ENCODE peak calls at places on chromosomes 16 and 17, in seven cellular contexts. B, X, D, T, Q, V and W are unnamed samples.

GRCh38 chr16:81996664-81997529 is 14.4 kb downstream of the SDR42E1 start:
- DNase-seq in X (peak; percentile 49), D (no peak), T (peak; percentile 12), Q (no peak), B (no peak), V (no peak), W (peak; percentile 85)

GRCh38 chr17:30586818-30587595 is 109.8 kb downstream of the GOSR1 start:
- DNase-seq in V (no peak), T (no peak), Q (no peak), X (peak; percentile 21), B (no peak), D (no peak), W (peak; percentile 77)

GRCh38 chr17:66777689-66778225 is 57.2 kb upstream of the CACNG5 start:
- DNase-seq in D (no peak), V (no peak), T (no peak), Q (no peak), B (no peak), X (no peak), W (peak; percentile 43)

GRCh38 chr16:50183316-50183715 is 30.2 kb downstream of the TENT4B start:
- DNase-seq in X (no peak), B (no peak), D (no peak), V (no peak), Q (no peak), T (no peak), W (peak; percentile 36)

GRCh38 chr17:39485555-39485954 is 24.3 kb downstream of the CDK12 start:
- DNase-seq in D (no peak), V (no peak), Q (peak; percentile 13), B (no peak), T (peak; percentile 94), X (peak; percentile 61), W (peak; percentile 92)

GRCh38 chr17:17191346-17191792 is 14.8 kb downstream of the PLD6 start:
- DNase-seq in V (no peak), T (peak; percentile 75), D (no peak), B (no peak), X (no peak), Q (peak; percentile 41), W (peak; percentile 93)

GRCh38 chr16:88777801-88778415 is 7.1 kb downstream of the PIEZO1 start:
- DNase-seq in X (no peak), D (no peak), T (no peak), B (no peak), V (no peak), Q (no peak), W (no peak)

GRCh38 chr17:2792541-2793169 is 3.6 kb upstream of the RAP1GAP2 start:
- DNase-seq in T (no peak), X (no peak), D (no peak), V (no peak), Q (no peak), B (peak; percentile 61), W (no peak)

GRCh38 chr17:3475812-3476686 is at the start of gene ASPA:
- DNase-seq in B (no peak), T (no peak), D (no peak), Q (no peak), X (no peak), V (no peak), W (no peak)

GRCh38 chr17:12256380-12256995 is 235.8 kb downstream of the MAP2K4 start:
- DNase-seq in T (peak; percentile 10), B (no peak), V (peak; percentile 1), X (peak; percentile 40), Q (peak; percentile 32), D (peak; percentile 35), W (peak; percentile 68)

GRCh38 chr17:59814685-59815084 is 78.1 kb downstream of the TUBD1 start:
- DNase-seq in Q (no peak), X (no peak), D (no peak), B (no peak), V (no peak), T (no peak), W (peak; percentile 73)

GRCh38 chr17:39705786-39706348 is 6.0 kb downstream of the ERBB2 start:
- DNase-seq in X (peak; percentile 100), T (no peak), V (no peak), Q (no peak), D (no peak), B (no peak), W (no peak)

GRCh38 chr17:10198509-10199249 is at the start of gene GAS7:
- DNase-seq in D (peak; percentile 89), V (no peak), T (no peak), X (peak; percentile 24), B (no peak), Q (no peak), W (peak; percentile 60)

GRCh38 chr17:35596530-35597233 is 9.6 kb downstream of the AP2B1 start:
- DNase-seq in Q (no peak), D (peak; percentile 27), V (no peak), X (no peak), T (no peak), B (no peak), W (no peak)

GRCh38 chr17:79625706-79626105 is 14.9 kb upstream of the RBFOX3 start:
- DNase-seq in V (no peak), T (no peak), X (no peak), Q (no peak), D (no peak), B (no peak), W (no peak)

GRCh38 chr16:88505405-88506082 is 52.5 kb downstream of the ZFPM1 start:
- DNase-seq in V (no peak), T (no peak), B (peak; percentile 55), X (peak; percentile 95), Q (no peak), D (peak; percentile 46), W (no peak)

GRCh38 chr17:82587234-82588086 is 60.8 kb downstream of the WDR45B start:
- DNase-seq in B (no peak), D (no peak), T (no peak), Q (no peak), V (no peak), X (no peak), W (no peak)

GRCh38 chr16:81445143-81445922 is 725 bp downstream of the CMIP start:
- DNase-seq in V (no peak), Q (no peak), X (peak; percentile 63), T (no peak), D (peak; percentile 55), B (peak; percentile 23), W (peak; percentile 34)